ENCODE peak calls at places on chromosome 10, in five cellular contexts. One of them, this sample, is unnamed. For H3K36me3, the result is how much of the 10 kb centered on the place peaks cover.

GRCh38 chr10:34498821-34499220 is 316.3 kb downstream of the PARD3 start:
- DNase-seq in cardiac muscle cell: peak
- DNase-seq in pancreas: no peak
- DNase-seq in transverse colon: no peak
- DNase-seq in HCT116: no peak
- DNase-seq in this sample: no peak

GRCh38 chr10:88553116-88553752 is 29.9 kb downstream of the RNLS start:
- DNase-seq in cardiac muscle cell: peak
- DNase-seq in pancreas: peak
- DNase-seq in transverse colon: peak
- DNase-seq in HCT116: peak
- DNase-seq in this sample: peak

GRCh38 chr10:62373995-62374861 is at the start of gene ZNF365:
- DNase-seq in cardiac muscle cell: peak
- DNase-seq in pancreas: no peak
- DNase-seq in transverse colon: no peak
- DNase-seq in HCT116: peak
- DNase-seq in this sample: no peak

GRCh38 chr10:132281915-132282666 is 25.7 kb downstream of the STK32C start:
- DNase-seq in cardiac muscle cell: no peak
- DNase-seq in pancreas: no peak
- DNase-seq in transverse colon: no peak
- DNase-seq in HCT116: no peak
- DNase-seq in this sample: no peak

GRCh38 chr10:132039371-132039770 is 26.4 kb upstream of the JAKMIP3 start:
- DNase-seq in cardiac muscle cell: no peak
- DNase-seq in pancreas: no peak
- DNase-seq in transverse colon: no peak
- DNase-seq in HCT116: no peak
- DNase-seq in this sample: no peak

GRCh38 chr10:20892011-20892585 is 5.0 kb downstream of the NEBL start:
- DNase-seq in cardiac muscle cell: peak
- DNase-seq in pancreas: no peak
- DNase-seq in transverse colon: no peak
- DNase-seq in HCT116: no peak
- DNase-seq in this sample: no peak

GRCh38 chr10:35217458-35217857 is 90.8 kb downstream of the CREM start:
- DNase-seq in cardiac muscle cell: peak
- DNase-seq in pancreas: no peak
- DNase-seq in transverse colon: no peak
- DNase-seq in HCT116: no peak
- DNase-seq in this sample: no peak

GRCh38 chr10:96511044-96511945 is 2.4 kb downstream of the TLL2 start:
- DNase-seq in cardiac muscle cell: peak
- DNase-seq in pancreas: peak
- DNase-seq in transverse colon: peak
- DNase-seq in HCT116: peak
- DNase-seq in this sample: no peak

GRCh38 chr10:73469579-73469978 is 26.2 kb downstream of the PPP3CB start:
- DNase-seq in cardiac muscle cell: no peak
- DNase-seq in pancreas: no peak
- DNase-seq in transverse colon: no peak
- DNase-seq in HCT116: no peak
- DNase-seq in this sample: no peak

GRCh38 chr10:25678666-25679065 is 255.4 kb upstream of the MYO3A start:
- DNase-seq in cardiac muscle cell: peak
- DNase-seq in pancreas: no peak
- DNase-seq in transverse colon: no peak
- DNase-seq in HCT116: no peak
- DNase-seq in this sample: no peak

DNA sequence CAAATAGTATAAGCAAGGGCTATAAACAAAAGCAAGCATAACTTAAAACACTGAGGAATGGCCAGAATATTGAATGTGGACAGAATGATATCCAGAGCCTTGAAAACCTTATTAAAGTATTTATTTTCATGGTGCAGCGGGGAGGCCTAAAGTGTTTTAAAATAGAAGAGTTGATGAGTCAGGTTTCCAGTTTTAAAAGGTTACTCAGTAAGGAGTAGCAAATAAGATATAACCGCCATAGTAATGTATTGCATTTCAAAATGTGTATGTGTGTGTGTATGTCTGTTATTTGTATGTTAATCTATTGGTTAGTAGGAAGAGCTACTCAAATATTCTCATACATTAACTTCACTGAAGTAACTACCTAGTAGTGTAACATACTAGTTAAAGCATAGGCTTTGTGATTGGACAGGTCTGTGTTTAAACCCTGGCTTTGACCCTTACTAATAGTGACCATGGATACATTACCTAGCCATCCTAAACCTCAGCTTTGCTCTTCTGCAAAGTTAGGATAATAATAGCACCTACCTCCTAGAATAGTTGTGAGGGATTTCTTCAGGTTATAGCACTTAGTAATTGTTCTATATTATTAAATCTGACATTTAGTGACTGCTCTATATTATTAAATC is 16.9 kb downstream of the CUTC start:
- DNase-seq in cardiac muscle cell: no peak
- DNase-seq in pancreas: no peak
- DNase-seq in transverse colon: no peak
- DNase-seq in HCT116: no peak
- DNase-seq in this sample: no peak
- H3K36me3 ChIP-seq in cardiac muscle cell: half or more
- H3K36me3 ChIP-seq in pancreas: under half
- H3K36me3 ChIP-seq in transverse colon: half or more
- H3K36me3 ChIP-seq in HCT116: half or more
- H3K36me3 ChIP-seq in this sample: under half

DNA sequence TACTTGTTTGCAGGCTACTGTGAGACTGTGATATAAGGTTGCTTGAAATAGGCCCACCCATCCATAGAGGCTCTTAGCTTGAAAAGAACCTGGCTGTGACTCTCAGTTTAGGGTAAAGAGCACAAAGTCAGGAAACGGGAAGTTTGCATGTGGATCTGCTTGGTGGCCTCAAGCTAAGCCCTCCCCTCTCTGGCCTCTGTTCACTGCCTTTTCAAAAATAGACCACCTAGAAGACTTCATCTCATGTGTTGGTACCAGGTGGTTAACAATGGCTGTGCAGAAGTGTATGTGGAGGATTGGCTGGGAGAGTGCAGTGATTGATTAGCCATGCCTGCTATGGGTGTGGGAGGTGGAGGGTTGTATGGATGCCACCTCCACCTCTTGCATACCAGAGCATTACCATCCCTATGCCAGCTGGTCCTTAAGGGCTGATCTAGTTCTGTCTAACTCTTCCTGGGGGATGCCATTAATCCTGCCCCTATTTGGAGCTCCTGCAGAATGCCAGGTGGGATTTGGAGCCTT is 122.0 kb downstream of the ZMIZ1 start:
- DNase-seq in cardiac muscle cell: no peak
- DNase-seq in pancreas: no peak
- DNase-seq in transverse colon: no peak
- DNase-seq in HCT116: no peak
- DNase-seq in this sample: no peak
- H3K36me3 ChIP-seq in cardiac muscle cell: under half
- H3K36me3 ChIP-seq in pancreas: under half
- H3K36me3 ChIP-seq in transverse colon: under half
- H3K36me3 ChIP-seq in HCT116: under half
- H3K36me3 ChIP-seq in this sample: under half

GRCh38 chr10:91629715-91630549 is 2.9 kb downstream of the PPP1R3C start:
- DNase-seq in cardiac muscle cell: no peak
- DNase-seq in pancreas: no peak
- DNase-seq in transverse colon: no peak
- DNase-seq in HCT116: no peak
- DNase-seq in this sample: no peak

GRCh38 chr10:91630592-91630991 is 2.3 kb downstream of the PPP1R3C start:
- DNase-seq in cardiac muscle cell: no peak
- DNase-seq in pancreas: no peak
- DNase-seq in transverse colon: no peak
- DNase-seq in HCT116: no peak
- DNase-seq in this sample: no peak

GRCh38 chr10:91624633-91625032 is 8.2 kb downstream of the PPP1R3C start:
- DNase-seq in cardiac muscle cell: no peak
- DNase-seq in pancreas: no peak
- DNase-seq in transverse colon: no peak
- DNase-seq in HCT116: no peak
- DNase-seq in this sample: no peak

GRCh38 chr10:91627344-91628102 is 5.3 kb downstream of the PPP1R3C start:
- DNase-seq in cardiac muscle cell: no peak
- DNase-seq in pancreas: no peak
- DNase-seq in transverse colon: no peak
- DNase-seq in HCT116: no peak
- DNase-seq in this sample: no peak

GRCh38 chr10:91626936-91627335 is 5.9 kb downstream of the PPP1R3C start:
- DNase-seq in cardiac muscle cell: no peak
- DNase-seq in pancreas: no peak
- DNase-seq in transverse colon: no peak
- DNase-seq in HCT116: no peak
- DNase-seq in this sample: no peak
- H3K36me3 ChIP-seq in cardiac muscle cell: under half
- H3K36me3 ChIP-seq in pancreas: under half
- H3K36me3 ChIP-seq in transverse colon: under half
- H3K36me3 ChIP-seq in HCT116: under half
- H3K36me3 ChIP-seq in this sample: under half

GRCh38 chr10:1107679-1108078 is 51.5 kb downstream of the WDR37 start:
- DNase-seq in cardiac muscle cell: no peak
- DNase-seq in pancreas: no peak
- DNase-seq in transverse colon: peak
- DNase-seq in HCT116: no peak
- DNase-seq in this sample: no peak

GRCh38 chr10:1110674-1111119 is 54.5 kb downstream of the WDR37 start:
- DNase-seq in cardiac muscle cell: no peak
- DNase-seq in pancreas: no peak
- DNase-seq in transverse colon: no peak
- DNase-seq in HCT116: no peak
- DNase-seq in this sample: no peak

GRCh38 chr10:1114355-1115261 is 58.4 kb downstream of the WDR37 start:
- DNase-seq in cardiac muscle cell: no peak
- DNase-seq in pancreas: no peak
- DNase-seq in transverse colon: no peak
- DNase-seq in HCT116: no peak
- DNase-seq in this sample: no peak

GRCh38 chr10:1107004-1107403 is 50.8 kb downstream of the WDR37 start:
- DNase-seq in cardiac muscle cell: no peak
- DNase-seq in pancreas: no peak
- DNase-seq in transverse colon: no peak
- DNase-seq in HCT116: no peak
- DNase-seq in this sample: no peak

DNA sequence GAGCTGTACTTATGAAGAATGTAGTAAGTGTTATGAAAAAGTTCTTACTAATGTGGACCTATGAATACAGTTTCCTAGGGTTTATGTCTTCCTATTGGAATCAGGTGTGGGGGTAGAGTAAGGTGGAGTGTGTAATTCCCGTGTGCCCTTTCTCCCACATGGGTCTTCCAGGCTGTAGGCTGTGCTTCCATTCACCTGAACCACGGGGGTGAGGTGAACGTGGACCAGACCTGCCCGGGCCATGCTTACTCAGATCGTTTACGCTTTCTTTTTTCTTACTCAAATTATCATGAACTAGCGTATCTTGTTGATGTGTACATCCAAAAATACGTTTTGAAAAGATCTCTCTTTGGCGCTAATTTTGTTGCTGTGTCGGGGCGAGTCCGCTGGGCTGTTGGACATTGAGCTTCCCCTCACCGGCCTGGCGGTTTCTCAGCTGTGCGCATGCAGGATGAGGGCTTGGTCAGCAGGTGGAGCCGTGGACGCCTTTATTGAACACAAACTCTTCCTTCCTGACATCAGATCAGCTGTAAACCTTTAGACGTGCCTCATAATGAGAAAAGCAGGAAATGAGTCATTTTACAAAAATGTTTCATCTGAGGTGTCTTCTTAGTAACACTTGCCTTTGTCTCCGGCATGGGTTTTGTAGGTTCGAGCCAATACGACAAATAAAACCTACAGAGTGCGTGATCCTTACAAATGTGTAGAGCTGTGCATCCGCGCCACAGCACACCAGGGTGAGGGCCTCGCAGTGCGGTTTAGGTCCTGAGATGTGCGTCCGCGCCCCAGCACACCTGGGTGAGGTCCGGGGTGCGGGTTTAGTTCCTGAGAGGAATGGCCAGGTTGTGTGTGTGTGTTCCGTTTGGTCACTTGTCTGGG is 53.8 kb downstream of the WDR37 start:
- DNase-seq in cardiac muscle cell: peak
- DNase-seq in pancreas: peak
- DNase-seq in transverse colon: peak
- DNase-seq in HCT116: peak
- DNase-seq in this sample: peak
- H3K36me3 ChIP-seq in cardiac muscle cell: under half
- H3K36me3 ChIP-seq in pancreas: under half
- H3K36me3 ChIP-seq in transverse colon: under half
- H3K36me3 ChIP-seq in HCT116: under half
- H3K36me3 ChIP-seq in this sample: under half

GRCh38 chr10:93672890-93673289 is 29.5 kb downstream of the FRA10AC1 start:
- DNase-seq in cardiac muscle cell: no peak
- DNase-seq in pancreas: no peak
- DNase-seq in transverse colon: no peak
- DNase-seq in HCT116: no peak
- DNase-seq in this sample: no peak

GRCh38 chr10:93673791-93674190 is 28.6 kb downstream of the FRA10AC1 start:
- DNase-seq in cardiac muscle cell: no peak
- DNase-seq in pancreas: no peak
- DNase-seq in transverse colon: no peak
- DNase-seq in HCT116: no peak
- DNase-seq in this sample: no peak

GRCh38 chr10:93671042-93671441 is 31.4 kb downstream of the FRA10AC1 start:
- DNase-seq in cardiac muscle cell: no peak
- DNase-seq in pancreas: no peak
- DNase-seq in transverse colon: no peak
- DNase-seq in HCT116: no peak
- DNase-seq in this sample: no peak

GRCh38 chr10:93670372-93670771 is 32.0 kb downstream of the FRA10AC1 start:
- DNase-seq in cardiac muscle cell: no peak
- DNase-seq in pancreas: no peak
- DNase-seq in transverse colon: no peak
- DNase-seq in HCT116: no peak
- DNase-seq in this sample: no peak

DNA sequence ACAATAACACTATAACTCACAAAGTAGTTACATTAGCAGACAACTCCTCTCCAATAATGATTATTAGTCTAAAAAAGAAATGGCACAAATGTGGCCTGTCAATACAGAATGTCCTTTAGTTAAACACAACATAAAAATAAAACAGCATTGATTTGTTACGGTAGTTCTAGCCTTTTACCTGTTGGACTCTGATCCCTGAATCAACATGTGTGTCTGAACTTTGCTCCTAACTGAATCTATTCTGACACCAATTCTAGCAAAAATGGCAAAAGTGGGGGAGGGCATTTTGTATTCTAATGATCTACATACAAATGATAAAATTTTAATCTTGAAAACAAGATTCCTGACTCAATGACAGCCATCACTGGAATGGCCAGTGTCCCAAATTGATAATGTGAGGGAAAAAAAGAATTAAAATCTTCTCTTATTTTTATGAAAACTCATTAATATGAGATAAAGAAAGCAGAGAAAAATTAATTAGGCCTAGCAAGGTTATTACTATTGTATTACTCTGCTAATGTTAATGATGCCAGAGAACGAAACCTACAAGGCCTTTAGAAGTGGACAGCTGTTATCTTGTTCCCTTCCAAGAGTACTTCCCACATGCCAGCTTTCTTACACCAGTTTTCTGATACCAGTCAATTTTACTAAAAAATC is 30.2 kb downstream of the FRA10AC1 start:
- DNase-seq in cardiac muscle cell: no peak
- DNase-seq in pancreas: no peak
- DNase-seq in transverse colon: no peak
- DNase-seq in HCT116: no peak
- DNase-seq in this sample: no peak
- H3K36me3 ChIP-seq in cardiac muscle cell: half or more
- H3K36me3 ChIP-seq in pancreas: under half
- H3K36me3 ChIP-seq in transverse colon: half or more
- H3K36me3 ChIP-seq in HCT116: under half
- H3K36me3 ChIP-seq in this sample: under half